ENCODE peak calls at places on chromosomes 4 and X, in seven cellular contexts. H is esophagus muscularis mucosa, F is stomach, A is K562, S is H1, N is A549, Y is HepG2. B is an unnamed sample. For H3K4me1, the result is how much of the 10 kb centered on the place peaks cover.

GRCh38 chr4:38131371-38132139 is 171.4 kb downstream of the PTTG2 start:
- DNase-seq in S (no peak), A (no peak), Y (no peak), F (no peak), N (no peak), H (no peak), B (no peak)

GRCh38 chr4:122503214-122503613 is 46.7 kb upstream of the IL2 start:
- DNase-seq in S (no peak), Y (no peak), A (no peak), H (no peak), F (no peak), N (no peak), B (no peak)

GRCh38 chrX:33014086-33014485 is 197.3 kb downstream of the DMD start:
- DNase-seq in F (no peak), A (no peak), Y (no peak), H (no peak), S (no peak), N (no peak), B (no peak)

GRCh38 chrX:101230636-101231035 is 11.1 kb downstream of the DRP2 start:
- DNase-seq in Y (no peak), H (no peak), S (no peak), A (no peak), F (no peak), N (no peak), B (no peak)

GRCh38 chr4:182855312-182855711 is 61.9 kb downstream of the DCTD start:
- DNase-seq in S (no peak), Y (peak), H (no peak), F (no peak), N (no peak), A (no peak), B (no peak)

GRCh38 chr4:83138979-83139378 is 24.4 kb upstream of the PLAC8 start:
- DNase-seq in N (no peak), H (no peak), F (no peak), Y (no peak), S (no peak), A (no peak), B (no peak)

GRCh38 chrX:134999469-134999868 is 8.7 kb downstream of the SMIM10 start:
- DNase-seq in F (no peak), N (peak), A (peak), S (no peak), H (no peak), Y (peak), B (no peak)

GRCh38 chr4:40736910-40737309 is 12.8 kb upstream of the NSUN7 start:
- DNase-seq in Y (peak), S (no peak), F (no peak), N (peak), H (no peak), A (peak), B (no peak)

GRCh38 chrX:73337366-73337765 is 109.5 kb upstream of the CDX4 start:
- DNase-seq in H (no peak), F (no peak), N (no peak), S (no peak), Y (no peak), A (no peak), B (no peak)

GRCh38 chr4:33395731-33396485 is 2675.7 kb downstream of the PCDH7 start:
- DNase-seq in H (no peak), Y (no peak), N (no peak), A (no peak), F (no peak), S (no peak), B (no peak)

GRCh38 chr4:186727977-186728519 is 4.4 kb upstream of the FAT1 start:
- DNase-seq in A (no peak), N (no peak), Y (peak), F (no peak), H (peak), S (no peak), B (no peak)

GRCh38 chrX:14039344-14039743 is 9.7 kb upstream of the GEMIN8 start:
- DNase-seq in A (peak), H (no peak), Y (peak), S (no peak), N (no peak), F (peak), B (no peak)

GRCh38 chr4:7757501-7758443 is 181.9 kb downstream of the AFAP1 start:
- DNase-seq in Y (no peak), N (no peak), F (no peak), A (no peak), S (no peak), H (no peak), B (no peak)

GRCh38 chr4:55458164-55458563 is 62.4 kb downstream of the TMEM165 start:
- DNase-seq in F (no peak), N (no peak), A (no peak), S (no peak), H (no peak), Y (no peak), B (no peak)

GRCh38 chr4:7781361-7781760 is 158.3 kb downstream of the AFAP1 start:
- DNase-seq in H (no peak), F (no peak), S (no peak), A (peak), N (no peak), Y (no peak), B (no peak)

GRCh38 chr4:87353592-87353991 is 30.9 kb upstream of the HSD17B13 start:
- DNase-seq in N (no peak), H (no peak), F (no peak), S (peak), Y (peak), A (no peak), B (no peak)

GRCh38 chrX:154546354-154547244 is at the start of gene G6PD:
- DNase-seq in N (peak), A (peak), F (peak), Y (peak), S (peak), H (no peak), B (peak)

GRCh38 chrX:71118985-71119535 is 664 bp downstream of the MED12 start:
- DNase-seq in F (no peak), N (no peak), H (no peak), Y (no peak), A (peak), S (no peak), B (no peak)

GRCh38 chr4:125744891-125745364 is 430.2 kb downstream of the FAT4 start:
- DNase-seq in A (no peak), H (no peak), S (no peak), Y (no peak), N (no peak), F (no peak), B (no peak)

GRCh38 chr4:56958111-56958517 is 19.3 kb downstream of the NOA1 start:
- DNase-seq in Y (no peak), F (peak), S (no peak), A (peak), N (no peak), H (peak), B (peak)

GRCh38 chr4:157271166-157271869 is 50.8 kb downstream of the GRIA2 start:
- DNase-seq in S (no peak), F (no peak), H (no peak), Y (no peak), A (no peak), N (no peak), B (no peak)

GRCh38 chr4:15457401-15458201 is 12.1 kb upstream of the CC2D2A start:
- DNase-seq in F (no peak), N (no peak), Y (peak), A (peak), S (no peak), H (peak), B (no peak)

GRCh38 chrX:18598413-18598812 is 73.5 kb downstream of the RS1 start:
- DNase-seq in N (no peak), S (no peak), F (no peak), Y (no peak), A (no peak), H (no peak), B (no peak)

DNA sequence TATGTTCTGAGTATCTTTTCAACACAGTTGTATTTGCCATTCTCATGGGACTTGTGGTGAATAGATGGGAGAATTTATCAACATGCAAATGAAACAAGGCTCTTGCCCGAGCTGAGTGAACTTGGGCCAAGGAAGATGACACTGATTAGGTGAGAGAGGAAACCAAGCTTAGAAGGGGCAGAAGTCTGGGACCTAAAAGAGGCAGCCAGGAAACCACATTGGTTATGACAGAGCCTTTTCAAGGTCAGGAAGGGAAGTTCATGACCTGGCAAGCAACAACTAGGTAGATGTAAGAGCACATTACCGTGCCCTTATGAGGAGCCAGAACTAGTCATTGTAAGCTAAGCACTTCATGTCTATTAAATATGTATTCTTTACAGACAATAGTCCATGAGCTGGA is 590.3 kb downstream of the PACRGL start:
- DNase-seq in Y (no peak), S (no peak), F (no peak), N (no peak), A (no peak), H (no peak), B (no peak)
- TF ChIP-seq EP300 in Y (no peak), S (no peak), F (no peak), N (no peak), A (no peak), H (no peak), B (no peak)

GRCh38 chr4:10093273-10093621 is 23.4 kb downstream of the WDR1 start:
- DNase-seq in A (no peak), H (no peak), F (no peak), S (no peak), Y (no peak), N (no peak), B (no peak)

GRCh38 chr4:10090467-10091250 is 25.9 kb downstream of the WDR1 start:
- DNase-seq in A (no peak), Y (no peak), H (no peak), S (no peak), F (no peak), N (no peak), B (no peak)

GRCh38 chr4:10093801-10094552 is 22.6 kb downstream of the WDR1 start:
- DNase-seq in S (no peak), H (no peak), F (no peak), Y (no peak), N (no peak), A (no peak), B (no peak)

GRCh38 chr4:10091531-10092181 is 24.9 kb downstream of the WDR1 start:
- DNase-seq in A (no peak), N (no peak), F (no peak), S (no peak), H (no peak), Y (no peak), B (no peak)

DNA sequence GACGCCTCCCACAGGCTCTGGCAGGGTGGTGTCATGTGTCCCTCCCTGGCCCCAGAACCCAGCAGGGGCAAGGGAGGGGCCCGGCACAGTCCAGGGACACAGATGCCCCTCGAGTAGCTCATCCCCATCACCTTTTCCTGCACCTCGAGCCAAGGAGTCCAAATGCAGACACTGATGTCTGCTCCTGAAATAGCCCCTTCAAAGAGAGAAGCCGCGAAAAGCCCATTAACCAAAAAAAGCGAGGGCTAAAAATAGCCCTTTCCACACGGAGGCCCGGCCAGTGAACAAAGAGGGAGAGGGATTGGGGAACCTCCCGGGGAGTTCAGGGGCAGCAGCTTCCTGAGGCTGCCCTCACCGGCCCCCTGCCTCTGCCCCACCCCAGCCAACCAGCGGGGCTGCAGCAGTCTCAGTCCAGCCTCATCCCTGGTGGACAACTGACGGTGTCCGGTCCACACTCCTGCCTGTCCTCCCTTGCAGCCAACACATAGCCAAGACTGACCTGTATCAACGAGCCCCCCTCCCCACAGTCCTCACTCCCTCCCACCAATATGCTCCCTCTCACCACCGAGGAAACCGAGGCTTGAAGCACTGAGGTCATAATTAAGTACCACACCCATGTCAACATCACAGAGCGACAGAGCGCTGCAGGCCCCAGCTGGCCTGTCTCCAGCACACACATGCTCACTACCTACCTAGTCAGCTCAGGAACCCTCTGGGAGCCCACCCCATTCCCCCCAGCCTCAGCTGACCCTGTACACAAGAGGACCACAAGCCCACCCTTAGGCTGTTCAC is 23.9 kb downstream of the WDR1 start:
- DNase-seq in Y (no peak), S (no peak), F (no peak), H (no peak), N (no peak), A (no peak), B (no peak)
- H3K4me1 ChIP-seq in Y (under half), S (under half), F (half or more), H (half or more), N (under half), A (under half), B (half or more)

GRCh38 chr4:184553891-184554290 is 79.5 kb upstream of the IRF2 start:
- DNase-seq in Y (peak), H (peak), F (no peak), S (no peak), N (no peak), A (no peak), B (no peak)

DNA sequence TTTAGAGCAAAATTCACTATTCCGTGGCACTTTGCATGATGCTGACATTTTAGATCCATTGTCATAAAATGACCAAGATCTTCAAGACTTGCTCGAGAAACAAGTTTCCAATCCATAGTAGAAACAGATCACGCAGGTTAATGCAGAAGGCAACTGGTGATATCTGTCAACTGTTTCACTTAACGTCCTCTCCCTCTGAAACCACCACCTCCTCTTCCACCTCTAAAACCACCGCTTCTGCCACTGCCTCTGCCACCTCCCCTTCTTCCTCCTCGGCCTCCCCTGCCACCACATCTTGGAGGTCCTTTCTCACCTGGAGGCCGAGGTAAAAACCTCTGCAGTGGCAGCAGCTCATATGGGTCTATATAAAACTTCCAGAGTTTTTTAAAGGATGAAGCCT is 84.6 kb upstream of the IRF2 start:
- DNase-seq in F (no peak), N (no peak), A (no peak), H (peak), S (no peak), Y (no peak), B (no peak)
- TF ChIP-seq POLR2A in F (no peak), N (no peak), A (no peak), H (no peak), S (no peak), Y (no peak), B (no peak)

GRCh38 chrX:2705036-2705435 is 13.9 kb downstream of the CD99 start:
- DNase-seq in Y (no peak), F (no peak), S (no peak), H (no peak), N (no peak), A (no peak), B (no peak)
- TF ChIP-seq EP300 in Y (no peak), F (peak), S (no peak), H (peak), N (no peak), A (no peak), B (no peak)

GRCh38 chr4:1769692-1770091 is 23.4 kb upstream of the FGFR3 start:
- DNase-seq in F (no peak), N (no peak), S (no peak), A (no peak), Y (no peak), H (no peak), B (no peak)

GRCh38 chr4:1770791-1771231 is 22.3 kb upstream of the FGFR3 start:
- DNase-seq in A (no peak), H (no peak), F (no peak), N (no peak), Y (peak), S (no peak), B (no peak)

GRCh38 chr4:1768367-1769034 is 24.6 kb upstream of the FGFR3 start:
- DNase-seq in H (no peak), F (no peak), A (no peak), N (no peak), S (no peak), Y (peak), B (no peak)

GRCh38 chr4:1771555-1772305 is 21.4 kb upstream of the FGFR3 start:
- DNase-seq in S (no peak), F (no peak), H (no peak), A (peak), N (no peak), Y (no peak), B (no peak)

DNA sequence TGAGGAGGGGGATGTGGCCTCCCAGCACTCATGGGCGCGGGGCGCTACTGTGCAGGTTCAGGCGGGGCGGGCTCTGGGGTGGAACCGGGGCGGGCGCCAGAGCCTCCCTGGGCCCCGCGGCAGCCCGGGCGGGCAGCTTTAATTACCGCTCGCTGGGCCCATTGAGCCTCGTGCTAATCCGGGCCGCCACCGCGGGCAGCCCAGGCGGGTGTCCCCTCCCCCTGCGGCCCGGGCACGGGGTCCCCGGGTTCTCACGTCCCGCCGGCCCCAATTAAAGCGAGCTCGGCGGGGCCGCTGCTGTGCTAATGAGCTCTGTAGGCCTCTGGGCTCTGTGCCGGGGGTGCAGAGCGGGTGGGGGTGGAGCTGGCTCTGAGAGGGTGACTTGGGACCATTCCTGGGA is 22.8 kb upstream of the FGFR3 start:
- DNase-seq in S (no peak), Y (no peak), N (no peak), A (no peak), F (no peak), H (no peak), B (no peak)
- H3K4me1 ChIP-seq in S (under half), Y (half or more), N (under half), A (half or more), F (under half), H (under half), B (half or more)

DNA sequence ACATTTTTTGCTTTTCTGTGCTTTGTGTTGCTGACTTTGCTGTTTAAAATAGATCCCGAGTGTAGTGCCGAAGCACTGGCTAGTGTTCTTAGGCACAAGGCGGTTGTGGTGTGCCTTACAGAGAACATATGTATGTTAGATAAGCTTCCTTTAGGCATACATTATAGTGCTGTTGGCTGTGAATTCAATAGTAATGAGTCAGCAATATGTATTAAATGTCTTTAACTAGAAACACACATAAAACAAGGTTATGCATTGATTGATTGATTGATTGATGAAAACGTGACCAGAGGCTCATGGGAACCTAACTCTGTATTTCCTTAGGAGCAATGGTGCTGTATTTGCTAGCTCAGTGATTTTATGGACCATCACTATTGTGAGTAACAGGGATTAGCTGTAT is 56.2 kb downstream of the COX7B2 start:
- DNase-seq in S (no peak), A (no peak), N (no peak), F (no peak), H (no peak), Y (no peak), B (no peak)
- TF ChIP-seq POLR2A in S (no peak), A (no peak), N (no peak), F (no peak), H (no peak), Y (no peak), B (no peak)

GRCh38 chrX:46567388-46567787 is 6.2 kb upstream of the CHST7 start:
- DNase-seq in F (no peak), N (no peak), Y (no peak), S (no peak), H (no peak), A (no peak), B (no peak)

GRCh38 chrX:46559062-46559461 is 13.8 kb upstream of the ZNF674 start:
- DNase-seq in A (no peak), Y (no peak), S (no peak), N (no peak), H (no peak), F (no peak), B (no peak)

DNA sequence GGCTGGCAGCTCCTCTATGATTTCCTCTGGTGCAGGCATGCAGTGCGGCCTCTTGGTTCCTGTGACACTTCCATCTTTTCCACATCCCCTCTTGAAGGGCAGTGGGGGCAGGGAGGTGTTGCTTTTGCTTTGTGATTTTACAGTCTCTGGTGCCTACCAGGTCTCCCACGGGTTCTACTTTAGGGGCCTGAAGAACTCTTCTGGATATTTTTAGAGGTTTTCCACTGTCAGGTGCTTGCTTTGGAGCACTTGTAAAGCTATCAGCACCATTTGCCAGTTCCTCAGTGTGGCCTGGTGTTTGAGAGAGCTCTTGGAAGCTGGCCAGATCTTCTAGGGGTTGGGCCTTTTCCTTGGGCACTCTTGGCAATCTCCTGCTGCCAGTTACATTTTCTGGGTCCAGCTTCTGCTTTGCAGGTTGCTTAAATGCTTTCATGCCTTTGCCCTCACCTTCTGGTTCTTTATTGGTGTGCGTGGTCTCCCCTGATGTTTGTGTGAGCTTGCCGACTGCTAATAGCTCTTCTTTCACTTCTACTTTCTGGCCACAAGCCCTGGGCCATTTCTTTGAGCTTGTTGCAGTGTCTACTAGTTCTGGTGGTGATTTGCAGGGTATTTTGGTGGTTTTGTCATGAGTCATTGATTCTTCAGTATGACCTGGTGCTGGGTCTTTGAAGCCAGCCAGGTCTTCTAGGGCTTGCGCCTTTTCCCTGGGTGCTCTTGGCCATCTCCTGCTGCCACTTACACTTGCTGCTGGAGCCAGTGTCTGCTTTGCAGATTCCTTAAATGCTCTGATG is 11.4 kb upstream of the CHST7 start:
- DNase-seq in N (no peak), S (no peak), A (no peak), H (no peak), F (peak), Y (no peak), B (no peak)
- TF ChIP-seq EP300 in N (no peak), S (no peak), A (no peak), H (no peak), F (no peak), Y (no peak), B (no peak)

B was measured in suprapubic skin.